ENCODE peak calls at places on chromosome 15, in ten cellular contexts. I is SJCRH30; H is aorta; O is adrenal gland; W is CD8-positive, alpha-beta memory T cell; Q is heart right ventricle; F is IMR-90; T is ascending aorta; R is SJSA1; B is Karpas-422. U is an unnamed sample. For H3K27me3, the result is how much of the 10 kb centered on the place peaks cover.

GRCh38 chr15:89462198-89462912 is 34.0 kb downstream of the RHCG start:
- DNase-seq in I (no peak), H (no peak), O (no peak), W (no peak), Q (no peak), F (peak), T (no peak), R (peak), B (peak), U (no peak)

GRCh38 chr15:51161491-51162260 is 67.0 kb upstream of the TNFAIP8L3 start:
- DNase-seq in I (peak), H (no peak), O (no peak), W (no peak), Q (no peak), F (no peak), T (no peak), R (no peak), B (peak), U (no peak)

GRCh38 chr15:93170320-93170719 is 81.3 kb upstream of the RGMA start:
- DNase-seq in I (no peak), H (no peak), O (no peak), W (no peak), Q (no peak), F (no peak), T (no peak), R (no peak), B (no peak), U (no peak)

GRCh38 chr15:48573780-48574179 is 71.7 kb downstream of the FBN1 start:
- DNase-seq in I (no peak), H (no peak), O (no peak), W (no peak), Q (no peak), F (no peak), T (no peak), R (no peak), B (no peak), U (no peak)

GRCh38 chr15:47965297-47965696 is 155.5 kb upstream of the SLC24A5 start:
- DNase-seq in I (no peak), H (no peak), O (no peak), W (no peak), Q (no peak), F (no peak), T (no peak), R (no peak), B (no peak), U (no peak)

GRCh38 chr15:91706366-91707032 is 147.0 kb upstream of the SLCO3A1 start:
- DNase-seq in I (peak), H (peak), O (peak), W (peak), Q (peak), F (peak), T (peak), R (peak), B (peak), U (peak)

GRCh38 chr15:52128568-52128967 is 16.0 kb upstream of the BCL2L10 start:
- DNase-seq in I (no peak), H (no peak), O (no peak), W (no peak), Q (no peak), F (no peak), T (no peak), R (no peak), B (no peak), U (no peak)

GRCh38 chr15:29670266-29670665 is 152.0 kb downstream of the TJP1 start:
- DNase-seq in I (no peak), H (no peak), O (no peak), W (no peak), Q (no peak), F (no peak), T (no peak), R (peak), B (no peak), U (no peak)

GRCh38 chr15:69478259-69478687 is 25.7 kb downstream of the RPLP1 start:
- DNase-seq in I (peak), H (no peak), O (peak), W (no peak), Q (peak), F (peak), T (no peak), R (peak), B (peak), U (no peak)

GRCh38 chr15:96042734-96043224 is 287.7 kb upstream of the NR2F2 start:
- DNase-seq in I (no peak), H (no peak), O (no peak), W (no peak), Q (no peak), F (no peak), T (no peak), R (no peak), B (no peak), U (peak)

GRCh38 chr15:98796685-98797084 is 148.3 kb downstream of the IGF1R start:
- DNase-seq in I (no peak), H (no peak), O (no peak), W (no peak), Q (no peak), F (no peak), T (no peak), R (no peak), B (no peak), U (no peak)

GRCh38 chr15:32778391-32779176 is 60.8 kb downstream of the GREM1 start:
- DNase-seq in I (no peak), H (no peak), O (no peak), W (no peak), Q (no peak), F (no peak), T (no peak), R (no peak), B (no peak), U (no peak)

GRCh38 chr15:84143753-84144314 is 91.7 kb upstream of the GOLGA6L4 start:
- DNase-seq in I (no peak), H (no peak), O (no peak), W (no peak), Q (no peak), F (no peak), T (no peak), R (no peak), B (no peak), U (peak)

GRCh38 chr15:41607033-41607432 is 48.0 kb downstream of the TYRO3 start:
- DNase-seq in I (no peak), H (no peak), O (no peak), W (no peak), Q (no peak), F (peak), T (no peak), R (peak), B (no peak), U (no peak)

GRCh38 chr15:73021139-73021621 is 31.1 kb upstream of the NEO1 start:
- DNase-seq in I (no peak), H (no peak), O (no peak), W (no peak), Q (no peak), F (no peak), T (no peak), R (no peak), B (no peak), U (no peak)

GRCh38 chr15:46091860-46092450 is 457.1 kb downstream of the SQOR start:
- DNase-seq in I (peak), H (no peak), O (peak), W (no peak), Q (peak), F (peak), T (no peak), R (peak), B (peak), U (no peak)

GRCh38 chr15:68770206-68770605 is 50.5 kb downstream of the ANP32A start:
- DNase-seq in I (no peak), H (no peak), O (no peak), W (no peak), Q (no peak), F (no peak), T (no peak), R (no peak), B (no peak), U (no peak)

GRCh38 chr15:43274136-43274535 is 7.4 kb upstream of the TGM5 start:
- DNase-seq in I (no peak), H (no peak), O (peak), W (no peak), Q (peak), F (no peak), T (no peak), R (no peak), B (no peak), U (no peak)

GRCh38 chr15:99427668-99428361 is 138.0 kb upstream of the MEF2A start:
- DNase-seq in I (no peak), H (no peak), O (no peak), W (no peak), Q (no peak), F (no peak), T (no peak), R (no peak), B (no peak), U (no peak)

GRCh38 chr15:88628018-88628673 is 7.0 kb downstream of the AEN start:
- DNase-seq in I (no peak), H (no peak), O (no peak), W (no peak), Q (no peak), F (no peak), T (no peak), R (no peak), B (no peak), U (no peak)

GRCh38 chr15:98567951-98568350 is 80.4 kb upstream of the IGF1R start:
- DNase-seq in I (peak), H (no peak), O (no peak), W (no peak), Q (no peak), F (no peak), T (no peak), R (peak), B (no peak), U (no peak)

GRCh38 chr15:55768670-55769185 is 25.8 kb upstream of the PRTG start:
- DNase-seq in I (no peak), H (no peak), O (no peak), W (no peak), Q (no peak), F (no peak), T (no peak), R (no peak), B (no peak), U (no peak)

GRCh38 chr15:45378149-45378912 is at the start of gene GATM:
- DNase-seq in I (peak), H (peak), O (peak), W (peak), Q (peak), F (peak), T (peak), R (peak), B (peak), U (peak)

DNA sequence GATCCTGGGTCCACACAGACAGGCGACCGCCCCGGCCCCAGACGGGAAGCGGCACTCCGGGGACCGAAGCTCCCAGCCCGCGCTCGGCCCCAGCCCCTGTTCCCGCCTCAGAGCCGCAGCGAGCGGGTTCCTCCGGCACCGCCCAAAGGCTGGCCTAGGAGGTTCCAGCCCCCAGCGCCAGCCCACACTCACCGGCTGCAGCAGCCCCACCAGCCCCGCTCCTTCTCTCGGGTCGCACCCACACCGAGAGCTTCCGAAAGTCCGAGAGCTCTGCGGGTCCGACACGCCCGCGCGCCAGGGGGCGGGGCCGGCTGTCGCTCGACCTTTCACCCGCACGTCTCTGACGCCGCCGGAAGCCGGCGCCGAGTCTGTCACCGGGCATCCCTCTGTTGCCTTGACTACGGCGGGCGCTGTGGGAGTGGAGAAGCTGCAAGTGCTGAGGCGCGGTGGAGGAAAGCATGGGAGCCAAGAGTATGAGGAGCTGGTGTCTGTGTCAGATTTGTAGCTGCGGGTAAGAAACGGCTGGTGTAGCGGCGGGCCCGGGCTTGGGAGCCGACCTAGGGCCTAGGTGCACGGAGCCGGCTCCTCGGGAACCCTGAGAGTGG is at the start of the genes EFL1 and SAXO2:
- DNase-seq in I (peak), H (peak), O (peak), W (peak), Q (peak), F (peak), T (peak), R (peak), B (peak), U (peak)
- H3K4me3 ChIP-seq in I (peak), H (peak), O (peak), W (peak), Q (peak), F (peak), T (peak), R (peak), B (peak), U (peak)

GRCh38 chr15:34607832-34608231 is 24.4 kb upstream of the GOLGA8B start:
- DNase-seq in I (no peak), H (no peak), O (no peak), W (no peak), Q (no peak), F (no peak), T (no peak), R (no peak), B (no peak), U (no peak)
- H3K27me3 ChIP-seq in I (under half), H (under half), O (under half), W (under half), Q (under half), F (under half), T (under half), R (under half), B (under half), U (under half)

GRCh38 chr15:101246391-101246790 is 5.5 kb downstream of the CHSY1 start:
- DNase-seq in I (no peak), H (no peak), O (no peak), W (no peak), Q (no peak), F (no peak), T (no peak), R (no peak), B (no peak), U (no peak)
- H3K4me3 ChIP-seq in I (no peak), H (no peak), O (no peak), W (no peak), Q (peak), F (no peak), T (no peak), R (no peak), B (no peak), U (no peak)

DNA sequence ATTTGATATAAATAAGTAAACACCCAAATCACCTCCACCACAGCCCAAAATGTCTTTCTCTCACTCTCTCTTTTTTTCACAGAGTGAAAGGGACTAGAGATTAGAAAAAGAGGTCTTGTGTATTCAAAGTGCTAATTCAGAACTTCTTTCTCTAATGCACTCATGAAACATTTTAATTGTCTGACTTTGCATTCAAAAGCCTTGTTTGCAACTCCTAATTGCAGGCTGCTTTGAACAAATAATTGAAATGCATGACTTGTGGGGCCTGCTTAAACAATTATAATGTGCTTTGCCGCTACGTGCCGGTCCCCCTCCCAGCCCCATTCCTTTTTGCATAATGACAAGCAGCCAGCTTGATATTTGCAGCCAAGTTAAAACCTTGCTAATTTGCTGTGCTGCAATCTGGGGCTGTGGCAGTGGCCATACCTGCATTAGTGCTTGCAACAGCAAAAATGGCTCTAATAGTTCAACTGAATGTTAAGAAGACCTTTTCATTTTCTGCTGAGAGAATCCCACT is 114.5 kb downstream of the FOXB1 start:
- DNase-seq in I (no peak), H (no peak), O (no peak), W (no peak), Q (no peak), F (no peak), T (no peak), R (no peak), B (no peak), U (no peak)
- H3K27me3 ChIP-seq in I (under half), H (under half), O (under half), W (under half), Q (under half), F (under half), T (under half), R (under half), B (under half), U (under half)

GRCh38 chr15:77014137-77015081 is 19.5 kb downstream of the PSTPIP1 start:
- DNase-seq in I (no peak), H (peak), O (peak), W (peak), Q (no peak), F (no peak), T (no peak), R (no peak), B (peak), U (peak)
- H3K4me3 ChIP-seq in I (no peak), H (no peak), O (no peak), W (peak), Q (peak), F (no peak), T (no peak), R (no peak), B (no peak), U (no peak)

U was measured in GM06990.